ENCODE peak calls at places on chromosomes 1 and 21, in seven cellular contexts. One of them, this sample, is unnamed.

GRCh38 chr1:89306273-89306672 is 33.6 kb upstream of the GBP5 start:
- DNase-seq in midbrain: no peak
- DNase-seq in brain microvascular endothelial cell: no peak
- DNase-seq in stimulated activated CD8-positive, alpha-beta memory T cell treated with anti-CD3 and anti-CD28 coated beads, Interleukin-15, amount 100 ng/mL, for 4 hours: no peak
- DNase-seq in GM23248: no peak
- DNase-seq in endothelial cell: no peak
- DNase-seq in hepatic stellate cell: no peak
- DNase-seq in this sample: no peak

GRCh38 chr1:229032455-229032854 is 238.5 kb upstream of the RAB4A start:
- DNase-seq in midbrain: no peak
- DNase-seq in brain microvascular endothelial cell: no peak
- DNase-seq in stimulated activated CD8-positive, alpha-beta memory T cell treated with anti-CD3 and anti-CD28 coated beads, Interleukin-15, amount 100 ng/mL, for 4 hours: no peak
- DNase-seq in GM23248: peak; percentile 11
- DNase-seq in endothelial cell: no peak
- DNase-seq in hepatic stellate cell: no peak
- DNase-seq in this sample: no peak

GRCh38 chr1:74427676-74428075 is 84.7 kb downstream of the LRRC53 start:
- DNase-seq in midbrain: no peak
- DNase-seq in brain microvascular endothelial cell: no peak
- DNase-seq in stimulated activated CD8-positive, alpha-beta memory T cell treated with anti-CD3 and anti-CD28 coated beads, Interleukin-15, amount 100 ng/mL, for 4 hours: no peak
- DNase-seq in GM23248: no peak
- DNase-seq in endothelial cell: no peak
- DNase-seq in hepatic stellate cell: peak; percentile 3
- DNase-seq in this sample: no peak

GRCh38 chr1:39406533-39407478 is 84.6 kb upstream of the BMP8A start:
- DNase-seq in midbrain: no peak
- DNase-seq in brain microvascular endothelial cell: peak; percentile 51
- DNase-seq in stimulated activated CD8-positive, alpha-beta memory T cell treated with anti-CD3 and anti-CD28 coated beads, Interleukin-15, amount 100 ng/mL, for 4 hours: no peak
- DNase-seq in GM23248: peak; percentile 82
- DNase-seq in endothelial cell: no peak
- DNase-seq in hepatic stellate cell: peak; percentile 62
- DNase-seq in this sample: no peak

GRCh38 chr1:108609483-108610066 is 49.7 kb downstream of the EEIG2 start:
- DNase-seq in midbrain: no peak
- DNase-seq in brain microvascular endothelial cell: no peak
- DNase-seq in stimulated activated CD8-positive, alpha-beta memory T cell treated with anti-CD3 and anti-CD28 coated beads, Interleukin-15, amount 100 ng/mL, for 4 hours: no peak
- DNase-seq in GM23248: no peak
- DNase-seq in endothelial cell: no peak
- DNase-seq in hepatic stellate cell: no peak
- DNase-seq in this sample: peak; percentile 10

GRCh38 chr1:245262876-245263625 is 108.3 kb downstream of the KIF26B start:
- DNase-seq in midbrain: no peak
- DNase-seq in brain microvascular endothelial cell: no peak
- DNase-seq in stimulated activated CD8-positive, alpha-beta memory T cell treated with anti-CD3 and anti-CD28 coated beads, Interleukin-15, amount 100 ng/mL, for 4 hours: no peak
- DNase-seq in GM23248: peak; percentile 66
- DNase-seq in endothelial cell: no peak
- DNase-seq in hepatic stellate cell: no peak
- DNase-seq in this sample: no peak

GRCh38 chr1:30834249-30834648 is 74.3 kb downstream of the SDC3 start:
- DNase-seq in midbrain: no peak
- DNase-seq in brain microvascular endothelial cell: no peak
- DNase-seq in stimulated activated CD8-positive, alpha-beta memory T cell treated with anti-CD3 and anti-CD28 coated beads, Interleukin-15, amount 100 ng/mL, for 4 hours: no peak
- DNase-seq in GM23248: no peak
- DNase-seq in endothelial cell: no peak
- DNase-seq in hepatic stellate cell: no peak
- DNase-seq in this sample: no peak

GRCh38 chr1:36391271-36391670 is 5.5 kb upstream of the STK40 start:
- DNase-seq in midbrain: no peak
- DNase-seq in brain microvascular endothelial cell: no peak
- DNase-seq in stimulated activated CD8-positive, alpha-beta memory T cell treated with anti-CD3 and anti-CD28 coated beads, Interleukin-15, amount 100 ng/mL, for 4 hours: no peak
- DNase-seq in GM23248: no peak
- DNase-seq in endothelial cell: no peak
- DNase-seq in hepatic stellate cell: no peak
- DNase-seq in this sample: no peak

GRCh38 chr1:7561331-7561921 is 209.7 kb upstream of the VAMP3 start:
- DNase-seq in midbrain: no peak
- DNase-seq in brain microvascular endothelial cell: no peak
- DNase-seq in stimulated activated CD8-positive, alpha-beta memory T cell treated with anti-CD3 and anti-CD28 coated beads, Interleukin-15, amount 100 ng/mL, for 4 hours: no peak
- DNase-seq in GM23248: peak; percentile 21
- DNase-seq in endothelial cell: peak; percentile 63
- DNase-seq in hepatic stellate cell: no peak
- DNase-seq in this sample: no peak

GRCh38 chr1:227766015-227766634 is 30.9 kb downstream of the SNAP47 start:
- DNase-seq in midbrain: no peak
- DNase-seq in brain microvascular endothelial cell: no peak
- DNase-seq in stimulated activated CD8-positive, alpha-beta memory T cell treated with anti-CD3 and anti-CD28 coated beads, Interleukin-15, amount 100 ng/mL, for 4 hours: peak; percentile 52
- DNase-seq in GM23248: peak; percentile 15
- DNase-seq in endothelial cell: no peak
- DNase-seq in hepatic stellate cell: no peak
- DNase-seq in this sample: no peak

GRCh38 chr1:185257947-185258203 is 59.2 kb downstream of the IVNS1ABP start:
- DNase-seq in midbrain: no peak
- DNase-seq in brain microvascular endothelial cell: no peak
- DNase-seq in stimulated activated CD8-positive, alpha-beta memory T cell treated with anti-CD3 and anti-CD28 coated beads, Interleukin-15, amount 100 ng/mL, for 4 hours: no peak
- DNase-seq in GM23248: peak; percentile 66
- DNase-seq in endothelial cell: no peak
- DNase-seq in hepatic stellate cell: no peak
- DNase-seq in this sample: no peak

GRCh38 chr1:219549215-219549614 is 63.7 kb downstream of the ZC3H11B start:
- DNase-seq in midbrain: no peak
- DNase-seq in brain microvascular endothelial cell: no peak
- DNase-seq in stimulated activated CD8-positive, alpha-beta memory T cell treated with anti-CD3 and anti-CD28 coated beads, Interleukin-15, amount 100 ng/mL, for 4 hours: no peak
- DNase-seq in GM23248: peak; percentile 4
- DNase-seq in endothelial cell: no peak
- DNase-seq in hepatic stellate cell: no peak
- DNase-seq in this sample: no peak

GRCh38 chr1:21639594-21640041 is 29.5 kb downstream of the RAP1GAP start:
- DNase-seq in midbrain: no peak
- DNase-seq in brain microvascular endothelial cell: no peak
- DNase-seq in stimulated activated CD8-positive, alpha-beta memory T cell treated with anti-CD3 and anti-CD28 coated beads, Interleukin-15, amount 100 ng/mL, for 4 hours: no peak
- DNase-seq in GM23248: peak; percentile 52
- DNase-seq in endothelial cell: no peak
- DNase-seq in hepatic stellate cell: no peak
- DNase-seq in this sample: peak; percentile 71

GRCh38 chr1:7769673-7770412 is 1.3 kb upstream of the VAMP3 start:
- DNase-seq in midbrain: no peak
- DNase-seq in brain microvascular endothelial cell: no peak
- DNase-seq in stimulated activated CD8-positive, alpha-beta memory T cell treated with anti-CD3 and anti-CD28 coated beads, Interleukin-15, amount 100 ng/mL, for 4 hours: no peak
- DNase-seq in GM23248: no peak
- DNase-seq in endothelial cell: no peak
- DNase-seq in hepatic stellate cell: no peak
- DNase-seq in this sample: no peak

GRCh38 chr1:91700332-91700731 is 185.6 kb downstream of the TGFBR3 start:
- DNase-seq in midbrain: no peak
- DNase-seq in brain microvascular endothelial cell: peak; percentile 50
- DNase-seq in stimulated activated CD8-positive, alpha-beta memory T cell treated with anti-CD3 and anti-CD28 coated beads, Interleukin-15, amount 100 ng/mL, for 4 hours: no peak
- DNase-seq in GM23248: peak; percentile 88
- DNase-seq in endothelial cell: no peak
- DNase-seq in hepatic stellate cell: peak; percentile 43
- DNase-seq in this sample: no peak

GRCh38 chr1:84883286-84883685 is 9.7 kb downstream of the LPAR3 start:
- DNase-seq in midbrain: no peak
- DNase-seq in brain microvascular endothelial cell: no peak
- DNase-seq in stimulated activated CD8-positive, alpha-beta memory T cell treated with anti-CD3 and anti-CD28 coated beads, Interleukin-15, amount 100 ng/mL, for 4 hours: no peak
- DNase-seq in GM23248: peak; percentile 63
- DNase-seq in endothelial cell: no peak
- DNase-seq in hepatic stellate cell: peak; percentile 20
- DNase-seq in this sample: no peak

GRCh38 chr1:31154000-31154631 is 85.6 kb downstream of the NKAIN1 start:
- DNase-seq in midbrain: no peak
- DNase-seq in brain microvascular endothelial cell: no peak
- DNase-seq in stimulated activated CD8-positive, alpha-beta memory T cell treated with anti-CD3 and anti-CD28 coated beads, Interleukin-15, amount 100 ng/mL, for 4 hours: no peak
- DNase-seq in GM23248: peak; percentile 65
- DNase-seq in endothelial cell: no peak
- DNase-seq in hepatic stellate cell: no peak
- DNase-seq in this sample: no peak

GRCh38 chr21:39715804-39716397 is 29.1 kb upstream of the IGSF5 start:
- DNase-seq in midbrain: peak; percentile 47
- DNase-seq in brain microvascular endothelial cell: peak; percentile 45
- DNase-seq in stimulated activated CD8-positive, alpha-beta memory T cell treated with anti-CD3 and anti-CD28 coated beads, Interleukin-15, amount 100 ng/mL, for 4 hours: peak; percentile 3
- DNase-seq in GM23248: peak; percentile 59
- DNase-seq in endothelial cell: peak; percentile 56
- DNase-seq in hepatic stellate cell: peak; percentile 16
- DNase-seq in this sample: peak; percentile 74

GRCh38 chr1:44713321-44713781 is 17.6 kb downstream of the RNU5D-1 start:
- DNase-seq in midbrain: no peak
- DNase-seq in brain microvascular endothelial cell: no peak
- DNase-seq in stimulated activated CD8-positive, alpha-beta memory T cell treated with anti-CD3 and anti-CD28 coated beads, Interleukin-15, amount 100 ng/mL, for 4 hours: no peak
- DNase-seq in GM23248: no peak
- DNase-seq in endothelial cell: no peak
- DNase-seq in hepatic stellate cell: no peak
- DNase-seq in this sample: no peak

GRCh38 chr1:245301162-245301580 is 146.4 kb downstream of the KIF26B start:
- DNase-seq in midbrain: no peak
- DNase-seq in brain microvascular endothelial cell: no peak
- DNase-seq in stimulated activated CD8-positive, alpha-beta memory T cell treated with anti-CD3 and anti-CD28 coated beads, Interleukin-15, amount 100 ng/mL, for 4 hours: no peak
- DNase-seq in GM23248: peak; percentile 55
- DNase-seq in endothelial cell: no peak
- DNase-seq in hepatic stellate cell: peak; percentile 54
- DNase-seq in this sample: no peak

GRCh38 chr1:1910651-1911389 is 4.2 kb upstream of the CALML6 start:
- DNase-seq in midbrain: no peak
- DNase-seq in brain microvascular endothelial cell: no peak
- DNase-seq in stimulated activated CD8-positive, alpha-beta memory T cell treated with anti-CD3 and anti-CD28 coated beads, Interleukin-15, amount 100 ng/mL, for 4 hours: no peak
- DNase-seq in GM23248: no peak
- DNase-seq in endothelial cell: no peak
- DNase-seq in hepatic stellate cell: no peak
- DNase-seq in this sample: no peak

GRCh38 chr1:7404046-7404742 is 366.9 kb upstream of the VAMP3 start:
- DNase-seq in midbrain: no peak
- DNase-seq in brain microvascular endothelial cell: no peak
- DNase-seq in stimulated activated CD8-positive, alpha-beta memory T cell treated with anti-CD3 and anti-CD28 coated beads, Interleukin-15, amount 100 ng/mL, for 4 hours: no peak
- DNase-seq in GM23248: no peak
- DNase-seq in endothelial cell: no peak
- DNase-seq in hepatic stellate cell: no peak
- DNase-seq in this sample: no peak

GRCh38 chr1:100438789-100439188 is 86.5 kb downstream of the CDC14A start:
- DNase-seq in midbrain: no peak
- DNase-seq in brain microvascular endothelial cell: no peak
- DNase-seq in stimulated activated CD8-positive, alpha-beta memory T cell treated with anti-CD3 and anti-CD28 coated beads, Interleukin-15, amount 100 ng/mL, for 4 hours: no peak
- DNase-seq in GM23248: no peak
- DNase-seq in endothelial cell: no peak
- DNase-seq in hepatic stellate cell: no peak
- DNase-seq in this sample: no peak

GRCh38 chr1:89298461-89298860 is 25.8 kb upstream of the GBP5 start:
- DNase-seq in midbrain: no peak
- DNase-seq in brain microvascular endothelial cell: no peak
- DNase-seq in stimulated activated CD8-positive, alpha-beta memory T cell treated with anti-CD3 and anti-CD28 coated beads, Interleukin-15, amount 100 ng/mL, for 4 hours: no peak
- DNase-seq in GM23248: peak; percentile 8
- DNase-seq in endothelial cell: no peak
- DNase-seq in hepatic stellate cell: no peak
- DNase-seq in this sample: no peak

GRCh38 chr1:111836111-111836510 is 80.4 kb downstream of the DDX20 start:
- DNase-seq in midbrain: no peak
- DNase-seq in brain microvascular endothelial cell: no peak
- DNase-seq in stimulated activated CD8-positive, alpha-beta memory T cell treated with anti-CD3 and anti-CD28 coated beads, Interleukin-15, amount 100 ng/mL, for 4 hours: no peak
- DNase-seq in GM23248: no peak
- DNase-seq in endothelial cell: no peak
- DNase-seq in hepatic stellate cell: no peak
- DNase-seq in this sample: no peak

GRCh38 chr1:54795841-54796468 is 5.2 kb downstream of the TTC22 start:
- DNase-seq in midbrain: no peak
- DNase-seq in brain microvascular endothelial cell: no peak
- DNase-seq in stimulated activated CD8-positive, alpha-beta memory T cell treated with anti-CD3 and anti-CD28 coated beads, Interleukin-15, amount 100 ng/mL, for 4 hours: no peak
- DNase-seq in GM23248: no peak
- DNase-seq in endothelial cell: no peak
- DNase-seq in hepatic stellate cell: no peak
- DNase-seq in this sample: peak; percentile 16

GRCh38 chr1:5503556-5504363 is 488.5 kb downstream of the NPHP4 start:
- DNase-seq in midbrain: no peak
- DNase-seq in brain microvascular endothelial cell: no peak
- DNase-seq in stimulated activated CD8-positive, alpha-beta memory T cell treated with anti-CD3 and anti-CD28 coated beads, Interleukin-15, amount 100 ng/mL, for 4 hours: no peak
- DNase-seq in GM23248: no peak
- DNase-seq in endothelial cell: no peak
- DNase-seq in hepatic stellate cell: no peak
- DNase-seq in this sample: no peak

GRCh38 chr21:41641821-41642368 is 125.0 kb downstream of the RIPK4 start:
- DNase-seq in midbrain: no peak
- DNase-seq in brain microvascular endothelial cell: peak; percentile 89
- DNase-seq in stimulated activated CD8-positive, alpha-beta memory T cell treated with anti-CD3 and anti-CD28 coated beads, Interleukin-15, amount 100 ng/mL, for 4 hours: no peak
- DNase-seq in GM23248: peak; percentile 95
- DNase-seq in endothelial cell: no peak
- DNase-seq in hepatic stellate cell: peak; percentile 78
- DNase-seq in this sample: peak; percentile 51

GRCh38 chr21:42829417-42829816 is 49.9 kb downstream of the WDR4 start:
- DNase-seq in midbrain: no peak
- DNase-seq in brain microvascular endothelial cell: no peak
- DNase-seq in stimulated activated CD8-positive, alpha-beta memory T cell treated with anti-CD3 and anti-CD28 coated beads, Interleukin-15, amount 100 ng/mL, for 4 hours: no peak
- DNase-seq in GM23248: no peak
- DNase-seq in endothelial cell: no peak
- DNase-seq in hepatic stellate cell: no peak
- DNase-seq in this sample: no peak

GRCh38 chr1:77579547-77579946 is 102.9 kb downstream of the ZZZ3 start:
- DNase-seq in midbrain: no peak
- DNase-seq in brain microvascular endothelial cell: no peak
- DNase-seq in stimulated activated CD8-positive, alpha-beta memory T cell treated with anti-CD3 and anti-CD28 coated beads, Interleukin-15, amount 100 ng/mL, for 4 hours: no peak
- DNase-seq in GM23248: peak; percentile 17
- DNase-seq in endothelial cell: no peak
- DNase-seq in hepatic stellate cell: no peak
- DNase-seq in this sample: no peak

GRCh38 chr1:148328884-148329283 is 154.2 kb downstream of the PPIAL4G start:
- DNase-seq in midbrain: no peak
- DNase-seq in brain microvascular endothelial cell: no peak
- DNase-seq in stimulated activated CD8-positive, alpha-beta memory T cell treated with anti-CD3 and anti-CD28 coated beads, Interleukin-15, amount 100 ng/mL, for 4 hours: no peak
- DNase-seq in GM23248: no peak
- DNase-seq in endothelial cell: no peak
- DNase-seq in hepatic stellate cell: no peak
- DNase-seq in this sample: no peak

GRCh38 chr1:25799758-25800537 is at the start of gene SELENON:
- DNase-seq in midbrain: peak; percentile 50
- DNase-seq in brain microvascular endothelial cell: no peak
- DNase-seq in stimulated activated CD8-positive, alpha-beta memory T cell treated with anti-CD3 and anti-CD28 coated beads, Interleukin-15, amount 100 ng/mL, for 4 hours: no peak
- DNase-seq in GM23248: peak; percentile 66
- DNase-seq in endothelial cell: peak; percentile 78
- DNase-seq in hepatic stellate cell: peak; percentile 78
- DNase-seq in this sample: no peak

GRCh38 chr1:231211005-231211857 is 29.8 kb upstream of the GNPAT start:
- DNase-seq in midbrain: peak; percentile 77
- DNase-seq in brain microvascular endothelial cell: peak; percentile 49
- DNase-seq in stimulated activated CD8-positive, alpha-beta memory T cell treated with anti-CD3 and anti-CD28 coated beads, Interleukin-15, amount 100 ng/mL, for 4 hours: peak; percentile 84
- DNase-seq in GM23248: peak; percentile 59
- DNase-seq in endothelial cell: peak; percentile 93
- DNase-seq in hepatic stellate cell: peak; percentile 76
- DNase-seq in this sample: peak; percentile 83

GRCh38 chr1:54569339-54569738 is 21.3 kb downstream of the ACOT11 start:
- DNase-seq in midbrain: no peak
- DNase-seq in brain microvascular endothelial cell: no peak
- DNase-seq in stimulated activated CD8-positive, alpha-beta memory T cell treated with anti-CD3 and anti-CD28 coated beads, Interleukin-15, amount 100 ng/mL, for 4 hours: no peak
- DNase-seq in GM23248: peak; percentile 55
- DNase-seq in endothelial cell: no peak
- DNase-seq in hepatic stellate cell: no peak
- DNase-seq in this sample: no peak

GRCh38 chr1:18313523-18313922 is 167.2 kb upstream of the KLHDC7A start:
- DNase-seq in midbrain: no peak
- DNase-seq in brain microvascular endothelial cell: no peak
- DNase-seq in stimulated activated CD8-positive, alpha-beta memory T cell treated with anti-CD3 and anti-CD28 coated beads, Interleukin-15, amount 100 ng/mL, for 4 hours: no peak
- DNase-seq in GM23248: no peak
- DNase-seq in endothelial cell: no peak
- DNase-seq in hepatic stellate cell: no peak
- DNase-seq in this sample: no peak

This sample was measured in Ammon's horn.